ENCODE peak calls at places on chromosomes 6 and 20, in eight cellular contexts. K is mesenteric fat pad, R is NCI-H1417, S is Right ventricle myocardium superior, B is OCI-LY7, X is adipocyte, Y is AML-193, H is ELR. U is an unnamed sample.

GRCh38 chr6:53517021-53517420 is 27.9 kb downstream of the GCLC start:
- DNase-seq in K (no peak), R (no peak), S (no peak), B (no peak), X (peak), Y (no peak), H (peak), U (no peak)

GRCh38 chr20:31630187-31630790 is 7.4 kb upstream of the COX4I2 start:
- DNase-seq in K (no peak), R (no peak), S (no peak), B (peak), X (no peak), Y (peak), H (no peak), U (no peak)

GRCh38 chr6:167565884-167566491 is 241.1 kb downstream of the TTLL2 start:
- DNase-seq in K (peak), R (no peak), S (peak), B (no peak), X (no peak), Y (no peak), H (no peak), U (peak)

GRCh38 chr6:107805504-107805903 is 18.6 kb downstream of the SCML4 start:
- DNase-seq in K (no peak), R (peak), S (no peak), B (no peak), X (no peak), Y (no peak), H (no peak), U (peak)

GRCh38 chr20:43751167-43752050 is 24.6 kb upstream of the GTSF1L start:
- DNase-seq in K (no peak), R (peak), S (no peak), B (peak), X (peak), Y (peak), H (peak), U (no peak)

GRCh38 chr20:35909176-35909575 is 45.1 kb downstream of the SCAND1 start:
- DNase-seq in K (no peak), R (no peak), S (no peak), B (no peak), X (no peak), Y (no peak), H (no peak), U (no peak)

GRCh38 chr20:20489054-20489453 is 121.2 kb downstream of the INSM1 start:
- DNase-seq in K (no peak), R (no peak), S (no peak), B (no peak), X (no peak), Y (no peak), H (peak), U (no peak)

GRCh38 chr20:52972190-52972937 is at the start of gene TSHZ2:
- DNase-seq in K (no peak), R (peak), S (peak), B (no peak), X (peak), Y (no peak), H (no peak), U (peak)

GRCh38 chr6:90000864-90001731 is 106.8 kb downstream of the GJA10 start:
- DNase-seq in K (no peak), R (no peak), S (no peak), B (no peak), X (no peak), Y (no peak), H (peak), U (peak)

GRCh38 chr20:36369739-36370138 is 63.6 kb downstream of the DLGAP4 start:
- DNase-seq in K (no peak), R (no peak), S (no peak), B (no peak), X (no peak), Y (no peak), H (no peak), U (no peak)

GRCh38 chr20:37359331-37359730 is 13.4 kb downstream of the SRC start:
- DNase-seq in K (no peak), R (no peak), S (no peak), B (no peak), X (no peak), Y (no peak), H (no peak), U (no peak)

GRCh38 chr20:12241065-12241464 is 323.4 kb downstream of the BTBD3 start:
- DNase-seq in K (no peak), R (peak), S (no peak), B (no peak), X (no peak), Y (no peak), H (no peak), U (no peak)

GRCh38 chr6:74991573-74992332 is 214.1 kb downstream of the COL12A1 start:
- DNase-seq in K (no peak), R (no peak), S (no peak), B (no peak), X (peak), Y (no peak), H (peak), U (no peak)

GRCh38 chr20:982754-983153 is 19.4 kb downstream of the RSPO4 start:
- DNase-seq in K (no peak), R (no peak), S (no peak), B (no peak), X (no peak), Y (no peak), H (no peak), U (no peak)

GRCh38 chr6:153208706-153209105 is 77.6 kb upstream of the RGS17 start:
- DNase-seq in K (no peak), R (peak), S (peak), B (no peak), X (no peak), Y (no peak), H (no peak), U (no peak)

GRCh38 chr20:36538026-36538764 is 3.1 kb upstream of the MYL9 start:
- DNase-seq in K (no peak), R (no peak), S (no peak), B (no peak), X (peak), Y (no peak), H (no peak), U (no peak)

GRCh38 chr6:142845624-142846458 is 99.1 kb downstream of the HIVEP2 start:
- DNase-seq in K (peak), R (peak), S (peak), B (peak), X (peak), Y (no peak), H (peak), U (no peak)